ENCODE peak calls at places on chromosomes 11 and 22, in four cellular contexts. T, N, F and Z are unnamed samples.

GRCh38 chr22:27107824-27108223 is 450.4 kb downstream of the MIAT start:
- DNase-seq in F (no peak), T (peak), N (no peak), Z (no peak)

GRCh38 chr22:19289475-19290161 is 1.9 kb downstream of the CLTCL1 start:
- DNase-seq in T (peak), F (no peak), N (no peak), Z (no peak)

GRCh38 chr11:94060401-94060800 is 39.2 kb downstream of the HEPHL1 start:
- DNase-seq in F (no peak), T (peak), N (no peak), Z (no peak)

GRCh38 chr22:30178180-30179126 is 68.1 kb downstream of the LIF start:
- DNase-seq in T (no peak), F (no peak), N (no peak), Z (no peak)

GRCh38 chr11:61873588-61874459 is 17.5 kb downstream of the FADS3 start:
- DNase-seq in F (no peak), N (no peak), T (no peak), Z (no peak)

GRCh38 chr11:64566042-64566914 is 24.7 kb upstream of the SLC22A12 start:
- DNase-seq in F (no peak), T (peak), N (no peak), Z (peak)

GRCh38 chr11:69682221-69682620 is 7.1 kb upstream of the LTO1 start:
- DNase-seq in N (no peak), T (no peak), F (no peak), Z (no peak)

GRCh38 chr22:22057617-22058378 is 75.2 kb upstream of the TOP3B start:
- DNase-seq in N (no peak), T (peak), F (no peak), Z (no peak)

GRCh38 chr22:50508897-50509296 is 873 bp downstream of the NCAPH2 start:
- DNase-seq in T (peak), N (no peak), F (no peak), Z (no peak)

GRCh38 chr11:118921929-118922744 is 3.6 kb downstream of the BCL9L start:
- DNase-seq in T (peak), N (no peak), F (no peak), Z (peak)

GRCh38 chr22:33455036-33455435 is 396.9 kb upstream of the SYN3 start:
- DNase-seq in N (no peak), T (no peak), F (no peak), Z (no peak)

GRCh38 chr11:91104237-91104636 is 881.4 kb upstream of the CHORDC1 start:
- DNase-seq in F (no peak), T (peak), N (no peak), Z (no peak)

GRCh38 chr11:66124564-66124963 is 54.5 kb downstream of the PACS1 start:
- DNase-seq in T (no peak), F (no peak), N (no peak), Z (no peak)

GRCh38 chr11:45141171-45141570 is 5.3 kb upstream of the PRDM11 start:
- DNase-seq in F (no peak), T (no peak), N (no peak), Z (no peak)

GRCh38 chr11:45921561-45922424 is 663 bp upstream of the LARGE2 start:
- DNase-seq in T (peak), F (no peak), N (peak), Z (peak)

GRCh38 chr22:44780876-44781275 is 28.5 kb downstream of the ARHGAP8 start:
- DNase-seq in N (no peak), T (no peak), F (no peak), Z (no peak)

GRCh38 chr11:8693555-8693954 is 11.0 kb downstream of the RPL27A start:
- DNase-seq in F (no peak), N (no peak), T (no peak), Z (no peak)